ENCODE peak calls at places on chromosomes 16 and 17, in ten cellular contexts. J, Y, I, F, T, K, D, P, N and W are unnamed samples.

GRCh38 chr16:85641776-85642176 is 28.7 kb downstream of the GSE1 start:
- DNase-seq in J (no peak), Y (no peak), I (peak), F (peak), T (peak), K (peak), D (no peak), P (peak), N (peak), W (no peak)

GRCh38 chr16:47018223-47018891 is 44.9 kb upstream of the DNAJA2 start:
- DNase-seq in J (peak), Y (no peak), I (peak), F (peak), T (peak), K (no peak), D (peak), P (peak), N (peak), W (no peak)

GRCh38 chr16:35636831-35637230 is 2177.4 kb downstream of the TP53TG3F start:
- DNase-seq in J (no peak), Y (no peak), I (no peak), F (no peak), T (no peak), K (no peak), D (no peak), P (no peak), N (no peak), W (no peak)

GRCh38 chr16:55494994-55495421 is 13.9 kb upstream of the LPCAT2 start:
- DNase-seq in J (peak), Y (peak), I (peak), F (no peak), T (peak), K (peak), D (peak), P (peak), N (peak), W (peak)

GRCh38 chr16:57862698-57863433 is 60.6 kb upstream of the KIFC3 start:
- DNase-seq in J (no peak), Y (no peak), I (no peak), F (peak), T (no peak), K (no peak), D (no peak), P (no peak), N (peak), W (no peak)

GRCh38 chr16:74455619-74456289 is 34.5 kb upstream of the CLEC18B start:
- DNase-seq in J (no peak), Y (no peak), I (no peak), F (no peak), T (no peak), K (no peak), D (peak), P (no peak), N (no peak), W (no peak)

GRCh38 chr17:64118452-64118979 is 11.4 kb downstream of the ERN1 start:
- DNase-seq in J (peak), Y (no peak), I (peak), F (peak), T (peak), K (peak), D (no peak), P (peak), N (peak), W (no peak)

GRCh38 chr17:62075308-62075815 is 10.3 kb upstream of the MED13 start:
- DNase-seq in J (no peak), Y (no peak), I (no peak), F (no peak), T (no peak), K (no peak), D (peak), P (no peak), N (no peak), W (no peak)

GRCh38 chr17:55492951-55493350 is 18.3 kb downstream of the SMIM36 start:
- DNase-seq in J (no peak), Y (no peak), I (no peak), F (no peak), T (no peak), K (no peak), D (no peak), P (no peak), N (no peak), W (no peak)

GRCh38 chr17:82333279-82334171 is at the start of gene SECTM1:
- DNase-seq in J (peak), Y (no peak), I (peak), F (peak), T (peak), K (peak), D (peak), P (peak), N (peak), W (peak)
- H3K4me3 ChIP-seq in J (peak), Y (peak), I (peak), F (peak), T (peak), K (peak), D (peak), P (peak), N (peak), W (peak)

GRCh38 chr17:80773243-80773991 is 218.2 kb upstream of the CHMP6 start:
- DNase-seq in J (no peak), Y (no peak), I (no peak), F (no peak), T (no peak), K (peak), D (peak), P (no peak), N (peak), W (no peak)
- TF ChIP-seq POLR2A in J (no peak), Y (no peak), I (no peak), F (no peak), T (no peak), K (no peak), D (no peak), P (no peak), N (no peak), W (no peak)

GRCh38 chr17:48554412-48555090 is 9.6 kb upstream of the HOXB2 start:
- DNase-seq in J (no peak), Y (no peak), I (no peak), F (no peak), T (no peak), K (peak), D (peak), P (no peak), N (no peak), W (no peak)

GRCh38 chr17:48556534-48557401 is 11.9 kb upstream of the HOXB2 start:
- DNase-seq in J (no peak), Y (no peak), I (no peak), F (no peak), T (no peak), K (no peak), D (peak), P (no peak), N (no peak), W (no peak)

GRCh38 chr17:48553837-48554236 is 8.9 kb upstream of the HOXB2 start:
- DNase-seq in J (no peak), Y (no peak), I (no peak), F (no peak), T (no peak), K (no peak), D (peak), P (no peak), N (no peak), W (no peak)

GRCh38 chr17:48555183-48555615 is 10.3 kb upstream of the HOXB2 start:
- DNase-seq in J (peak), Y (no peak), I (no peak), F (no peak), T (no peak), K (no peak), D (peak), P (no peak), N (no peak), W (no peak)

GRCh38 chr17:48555616-48556533 is 11.0 kb upstream of the HOXB2 start:
- DNase-seq in J (no peak), Y (no peak), I (no peak), F (no peak), T (no peak), K (peak), D (peak), P (no peak), N (no peak), W (no peak)
- H3K4me3 ChIP-seq in J (no peak), Y (peak), I (peak), F (no peak), T (no peak), K (peak), D (peak), P (peak), N (peak), W (no peak)

GRCh38 chr16:86887416-86887815 is 309.1 kb downstream of the FOXL1 start:
- DNase-seq in J (no peak), Y (no peak), I (no peak), F (no peak), T (no peak), K (peak), D (no peak), P (no peak), N (no peak), W (no peak)

GRCh38 chr16:86888240-86889044 is 310.1 kb downstream of the FOXL1 start:
- DNase-seq in J (no peak), Y (no peak), I (no peak), F (no peak), T (no peak), K (no peak), D (peak), P (no peak), N (no peak), W (no peak)

GRCh38 chr16:86885139-86885538 is 306.8 kb downstream of the FOXL1 start:
- DNase-seq in J (no peak), Y (no peak), I (no peak), F (no peak), T (no peak), K (no peak), D (no peak), P (no peak), N (no peak), W (no peak)

GRCh38 chr16:86884256-86884655 is 305.9 kb downstream of the FOXL1 start:
- DNase-seq in J (no peak), Y (no peak), I (no peak), F (no peak), T (no peak), K (peak), D (no peak), P (no peak), N (no peak), W (no peak)

DNA sequence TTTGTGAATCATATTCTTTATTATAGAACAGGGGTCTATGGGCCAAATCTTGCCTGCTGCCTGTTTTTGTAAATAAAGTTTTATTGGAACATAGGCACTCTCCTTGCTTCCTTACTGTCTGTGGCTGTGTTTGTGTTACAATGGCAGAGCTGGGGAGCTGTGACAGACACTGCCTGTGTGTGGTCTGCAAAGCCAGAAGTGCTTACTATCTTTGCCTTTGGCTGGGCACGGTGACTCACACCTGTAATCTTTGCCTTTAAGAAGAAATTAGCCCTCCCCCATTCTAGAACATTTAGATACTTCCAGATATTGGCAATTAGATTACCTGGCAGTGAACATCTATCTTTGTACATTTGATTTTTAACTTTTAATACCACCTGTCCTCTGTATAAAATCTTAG is 308.3 kb downstream of the FOXL1 start:
- DNase-seq in J (no peak), Y (no peak), I (no peak), F (no peak), T (no peak), K (no peak), D (peak), P (no peak), N (no peak), W (no peak)
- TF ChIP-seq POLR2A in J (no peak), Y (no peak), I (no peak), F (no peak), T (no peak), K (no peak), D (no peak), P (no peak), N (no peak), W (no peak)